ENCODE peak calls at places on chromosomes 13 and 19, in five cellular contexts. Z is HepG2, J is GM12878, N is upper lobe of left lung, V is K562. X is an unnamed sample. For H3K36me3, the result is how much of the 10 kb centered on the place peaks cover.

GRCh38 chr19:33715462-33715861 is 81.2 kb upstream of the KCTD15 start:
- ATAC-seq in Z (peak), V (no peak), J (no peak), N (no peak), X (no peak)

GRCh38 chr19:18274776-18275356 is 614 bp upstream of the IQCN start:
- ATAC-seq in V (peak), N (peak), Z (peak), J (peak), X (peak)

GRCh38 chr13:58858870-58859371 is 1227.4 kb downstream of the PCDH17 start:
- ATAC-seq in V (no peak), N (no peak), Z (no peak), J (no peak), X (no peak)

GRCh38 chr19:51552996-51553725 is 17.9 kb upstream of the ZNF175 start:
- ATAC-seq in Z (peak), N (peak), V (peak), J (no peak), X (no peak)

GRCh38 chr19:39913682-39914333 is 20.6 kb downstream of the FCGBP start:
- ATAC-seq in Z (no peak), J (no peak), N (no peak), V (no peak), X (no peak)

GRCh38 chr13:30730526-30730925 is 4.8 kb upstream of the ALOX5AP start:
- ATAC-seq in Z (no peak), V (no peak), N (no peak), J (no peak), X (no peak)

GRCh38 chr19:31348416-31349159 is 648 bp downstream of the TSHZ3 start:
- ATAC-seq in Z (no peak), V (no peak), J (no peak), N (peak), X (peak)

GRCh38 chr19:49155830-49156346 is 692 bp upstream of the HRC start:
- ATAC-seq in J (no peak), N (no peak), Z (peak), V (peak), X (no peak)

GRCh38 chr19:58009301-58009665 is 6.7 kb upstream of the ZNF606 start:
- ATAC-seq in V (no peak), Z (no peak), N (no peak), J (no peak), X (peak)

GRCh38 chr13:33137726-33138125 is 121.5 kb downstream of the KL start:
- ATAC-seq in J (no peak), Z (no peak), N (no peak), V (no peak), X (no peak)

GRCh38 chr13:42110410-42111155 is 62.1 kb downstream of the DGKH start:
- ATAC-seq in Z (peak), N (peak), J (peak), V (peak), X (peak)

GRCh38 chr13:54733639-54734038 is 1705.0 kb downstream of the OLFM4 start:
- ATAC-seq in Z (no peak), J (no peak), N (no peak), V (no peak), X (no peak)

GRCh38 chr13:45179428-45179827 is 21.4 kb downstream of the KCTD4 start:
- ATAC-seq in V (no peak), Z (peak), N (no peak), J (no peak), X (no peak)

GRCh38 chr19:36113895-36114762 is 546 bp downstream of the POLR2I start:
- ATAC-seq in J (peak), V (peak), Z (no peak), N (no peak), X (no peak)

GRCh38 chr19:6198896-6199239 is 63.4 kb downstream of the ACSBG2 start:
- ATAC-seq in V (peak), J (peak), N (no peak), Z (no peak), X (no peak)

GRCh38 chr19:16883518-16883917 is 5.3 kb upstream of the F2RL3 start:
- ATAC-seq in J (peak), V (no peak), N (no peak), Z (no peak), X (no peak)

GRCh38 chr19:20912973-20913372 is 10.1 kb upstream of the ZNF85 start:
- ATAC-seq in Z (no peak), V (no peak), J (no peak), N (no peak), X (no peak)

GRCh38 chr19:8462601-8463000 is 17.8 kb downstream of the HNRNPM start:
- ATAC-seq in Z (no peak), J (no peak), N (no peak), V (no peak), X (no peak)

GRCh38 chr19:30512748-30513389 is 140.7 kb downstream of the ZNF536 start:
- ATAC-seq in N (no peak), V (no peak), Z (no peak), J (no peak), X (no peak)

GRCh38 chr19:51227324-51227723 is 2.4 kb downstream of the CD33 start:
- ATAC-seq in J (no peak), Z (no peak), V (no peak), N (no peak), X (no peak)

GRCh38 chr19:18419195-18419698 is at the start of gene SSBP4:
- ATAC-seq in J (peak), Z (peak), V (peak), N (peak), X (peak)

GRCh38 chr19:6076291-6076665 is 34.0 kb downstream of the RFX2 start:
- ATAC-seq in Z (no peak), V (no peak), J (no peak), N (peak), X (peak)

GRCh38 chr19:19554074-19555023 is 16.3 kb downstream of the CILP2 start:
- ATAC-seq in J (peak), V (peak), Z (peak), N (peak), X (peak)

GRCh38 chr13:110456550-110456949 is 105.0 kb downstream of the RAB20 start:
- ATAC-seq in J (no peak), V (no peak), Z (no peak), N (no peak), X (no peak)

GRCh38 chr13:41411536-41411935 is 45.8 kb upstream of the RGCC start:
- ATAC-seq in J (peak), V (peak), Z (peak), N (peak), X (no peak)

GRCh38 chr13:43626994-43627393 is 159.8 kb downstream of the ENOX1 start:
- ATAC-seq in J (no peak), V (no peak), N (no peak), Z (no peak), X (no peak)

GRCh38 chr13:113926951-113927660 is 46.8 kb downstream of the C13orf46 start:
- ATAC-seq in V (no peak), Z (no peak), N (peak), J (no peak), X (no peak)

GRCh38 chr13:42594577-42595571 is 20.9 kb downstream of the TNFSF11 start:
- ATAC-seq in V (peak), J (peak), Z (peak), N (peak), X (peak)

GRCh38 chr19:39112338-39112890 is 13.2 kb upstream of the PAK4 start:
- ATAC-seq in N (no peak), V (no peak), J (no peak), Z (no peak), X (no peak)

GRCh38 chr19:32748497-32748896 is 28.9 kb downstream of the TDRD12 start:
- ATAC-seq in N (no peak), J (peak), V (peak), Z (peak), X (no peak)

GRCh38 chr13:79806821-79807220 is 325.9 kb downstream of the NDFIP2 start:
- ATAC-seq in J (no peak), V (no peak), N (no peak), Z (no peak), X (no peak)

GRCh38 chr13:92307752-92308151 is 909.3 kb downstream of the GPC5 start:
- ATAC-seq in Z (no peak), J (no peak), N (no peak), V (no peak), X (no peak)

GRCh38 chr13:78700121-78700910 is 41.4 kb upstream of the OBI1 start:
- ATAC-seq in N (no peak), J (no peak), V (no peak), Z (no peak), X (no peak)

GRCh38 chr13:75196112-75196855 is 285.7 kb downstream of the TBC1D4 start:
- ATAC-seq in N (no peak), Z (no peak), V (no peak), J (no peak), X (no peak)

GRCh38 chr19:32355309-32355708 is 9.9 kb downstream of the ZNF507 start:
- ATAC-seq in Z (no peak), V (no peak), J (no peak), N (no peak), X (no peak)

GRCh38 chr19:21698215-21698614 is 69.2 kb downstream of the ZNF100 start:
- ATAC-seq in Z (peak), J (no peak), N (no peak), V (peak), X (no peak)

GRCh38 chr19:8208710-8209110 is 460 bp upstream of the CERS4 start:
- ATAC-seq in J (peak), Z (peak), N (peak), V (peak), X (no peak)

GRCh38 chr13:59247166-59247565 is 916.6 kb downstream of the DIAPH3 start:
- ATAC-seq in V (no peak), Z (peak), N (no peak), J (no peak), X (no peak)

GRCh38 chr13:23811366-23812027 is 77.7 kb downstream of the MIPEP start:
- ATAC-seq in N (no peak), V (no peak), Z (no peak), J (peak), X (no peak)

GRCh38 chr13:23808803-23809202 is 80.4 kb downstream of the MIPEP start:
- ATAC-seq in N (no peak), Z (no peak), J (no peak), V (no peak), X (no peak)

GRCh38 chr13:23806874-23807522 is 82.2 kb downstream of the MIPEP start:
- ATAC-seq in Z (no peak), V (no peak), J (peak), N (no peak), X (no peak)

GRCh38 chr13:23813635-23814034 is 75.6 kb downstream of the MIPEP start:
- ATAC-seq in N (no peak), V (no peak), Z (no peak), J (no peak), X (no peak)

GRCh38 chr13:23810842-23811241 is 78.4 kb downstream of the MIPEP start:
- ATAC-seq in Z (no peak), J (peak), V (no peak), N (no peak), X (no peak)
- TF ChIP-seq POLR2AphosphoS5 in Z (no peak), J (no peak), V (no peak), N (no peak), X (no peak)

GRCh38 chr19:47067215-47067847 is 18.9 kb upstream of the TMEM160 start:
- ATAC-seq in Z (no peak), J (no peak), V (no peak), N (no peak), X (no peak)
- H3K36me3 ChIP-seq in Z (half or more), J (under half), V (half or more), N (half or more), X (under half)

DNA sequence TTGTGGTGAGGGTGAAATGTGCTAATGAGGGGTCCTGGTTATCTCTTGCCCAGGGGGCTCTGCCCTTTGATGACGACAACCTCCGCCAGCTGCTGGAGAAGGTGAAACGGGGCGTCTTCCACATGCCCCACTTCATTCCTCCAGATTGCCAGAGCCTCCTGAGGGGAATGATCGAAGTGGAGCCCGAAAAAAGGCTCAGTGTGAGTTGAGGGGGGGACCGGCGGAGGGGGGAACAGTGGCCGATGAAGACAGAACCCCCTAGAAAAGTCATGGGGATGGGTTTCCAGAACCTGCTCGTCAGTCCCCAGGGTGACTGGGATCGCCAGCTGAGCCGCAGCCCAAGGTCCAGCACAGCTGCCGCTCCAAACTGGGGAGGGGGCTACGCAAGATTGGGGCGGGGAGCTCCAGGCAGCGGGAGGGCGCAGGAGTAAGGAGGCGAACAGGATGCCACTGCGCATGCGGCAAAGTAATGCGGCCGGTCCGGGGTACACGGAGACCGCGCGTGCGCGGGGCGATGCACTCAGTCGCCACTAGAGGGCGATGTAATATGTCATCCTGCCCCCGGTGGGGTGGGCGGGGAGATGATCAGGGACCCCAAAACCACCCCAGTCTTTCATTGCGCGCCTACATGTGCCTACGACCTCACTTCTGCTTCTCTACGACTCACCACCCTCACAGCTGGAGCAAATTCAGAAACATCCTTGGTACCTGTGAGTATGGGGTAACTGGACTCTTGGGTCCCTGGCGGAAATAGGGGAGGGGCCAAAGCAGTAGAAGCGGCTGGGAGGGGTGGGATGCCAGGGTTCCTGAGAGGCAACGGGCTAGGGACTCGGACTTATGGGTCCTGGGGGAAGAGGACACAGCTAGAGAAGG is 17.9 kb downstream of the BRSK1 start:
- ATAC-seq in Z (peak), N (peak), V (peak), J (peak), X (peak)
- TF ChIP-seq EP300 in Z (no peak), N (no peak), V (no peak), J (no peak), X (no peak)

GRCh38 chr19:415292-415691 is 6.3 kb upstream of the C2CD4C start:
- ATAC-seq in Z (no peak), J (no peak), V (no peak), N (no peak), X (no peak)

GRCh38 chr19:422213-422916 is 13.4 kb upstream of the C2CD4C start:
- ATAC-seq in N (peak), V (no peak), Z (no peak), J (no peak), X (no peak)

GRCh38 chr19:416416-416815 is 7.5 kb upstream of the C2CD4C start:
- ATAC-seq in V (no peak), Z (no peak), J (no peak), N (no peak), X (no peak)

GRCh38 chr19:419721-420515 is 11.0 kb upstream of the C2CD4C start:
- ATAC-seq in J (no peak), N (no peak), V (no peak), Z (no peak), X (no peak)

DNA sequence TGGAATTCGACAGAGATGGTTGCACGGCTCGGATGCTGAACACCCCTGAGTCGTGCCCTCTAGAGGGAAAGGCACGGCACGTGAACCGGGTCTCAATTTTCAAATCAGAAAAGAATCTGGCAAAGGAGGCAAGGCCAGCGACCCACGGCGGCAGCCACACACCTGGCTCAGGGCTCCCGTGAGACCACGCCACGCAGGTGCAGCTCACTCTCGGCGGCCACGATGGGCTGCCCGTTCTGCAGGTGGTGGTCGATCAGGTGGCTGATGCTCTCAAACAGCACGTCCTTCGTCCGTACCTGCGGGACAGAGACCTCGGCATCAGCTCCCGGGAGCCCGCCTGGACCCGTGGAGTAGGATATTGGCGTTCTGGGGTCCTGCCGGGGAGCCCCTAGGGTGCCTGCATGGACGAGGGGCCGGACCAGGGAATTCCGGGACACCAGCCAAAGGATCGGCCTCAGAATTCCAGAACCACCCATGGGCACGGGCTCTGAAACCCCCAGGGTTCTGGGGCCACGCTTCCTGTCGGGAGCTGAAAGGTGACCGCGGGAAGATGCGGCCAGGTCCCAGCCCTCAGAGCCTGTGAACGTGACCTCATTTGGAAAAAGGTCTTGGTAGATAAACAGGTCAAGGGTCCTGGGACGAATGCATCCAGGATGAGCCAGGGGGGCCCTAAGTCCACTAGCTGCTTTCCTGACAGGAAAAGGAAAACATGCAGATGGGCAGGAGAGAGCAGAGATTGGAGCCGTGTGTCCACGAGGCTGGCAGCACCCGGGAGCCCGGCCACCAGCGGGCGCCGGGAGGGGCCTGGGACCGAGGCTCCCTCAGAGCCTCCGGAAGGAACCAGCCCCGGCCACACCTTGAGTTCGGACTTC is 10.1 kb upstream of the C2CD4C start:
- ATAC-seq in V (no peak), Z (no peak), N (no peak), J (no peak), X (peak)
- TF ChIP-seq POLR2AphosphoS5 in V (no peak), Z (no peak), N (no peak), J (no peak), X (no peak)

DNA sequence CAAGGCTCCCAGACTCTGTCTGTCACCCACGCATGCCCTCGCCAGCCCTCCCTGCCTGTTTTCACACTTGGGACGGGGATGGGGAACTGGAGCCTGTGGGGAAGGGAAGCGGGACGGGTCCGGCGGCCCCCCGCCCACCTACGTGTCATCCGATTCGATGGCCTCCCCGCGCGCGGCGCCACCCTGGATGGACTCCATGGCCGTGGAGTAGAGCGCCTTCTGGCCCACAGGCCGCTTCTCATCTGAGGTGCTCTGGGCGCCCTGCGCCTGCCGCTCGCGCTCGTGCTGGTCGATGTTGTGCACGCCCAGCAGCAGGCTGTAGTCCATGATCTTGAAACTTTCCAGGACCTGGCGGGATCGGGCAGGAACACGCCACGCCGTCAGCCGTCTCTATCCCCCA is 25.1 kb upstream of the CACTIN start:
- ATAC-seq in N (no peak), J (no peak), V (no peak), Z (no peak), X (no peak)
- H3K36me3 ChIP-seq in N (half or more), J (under half), V (under half), Z (under half), X (half or more)

DNA sequence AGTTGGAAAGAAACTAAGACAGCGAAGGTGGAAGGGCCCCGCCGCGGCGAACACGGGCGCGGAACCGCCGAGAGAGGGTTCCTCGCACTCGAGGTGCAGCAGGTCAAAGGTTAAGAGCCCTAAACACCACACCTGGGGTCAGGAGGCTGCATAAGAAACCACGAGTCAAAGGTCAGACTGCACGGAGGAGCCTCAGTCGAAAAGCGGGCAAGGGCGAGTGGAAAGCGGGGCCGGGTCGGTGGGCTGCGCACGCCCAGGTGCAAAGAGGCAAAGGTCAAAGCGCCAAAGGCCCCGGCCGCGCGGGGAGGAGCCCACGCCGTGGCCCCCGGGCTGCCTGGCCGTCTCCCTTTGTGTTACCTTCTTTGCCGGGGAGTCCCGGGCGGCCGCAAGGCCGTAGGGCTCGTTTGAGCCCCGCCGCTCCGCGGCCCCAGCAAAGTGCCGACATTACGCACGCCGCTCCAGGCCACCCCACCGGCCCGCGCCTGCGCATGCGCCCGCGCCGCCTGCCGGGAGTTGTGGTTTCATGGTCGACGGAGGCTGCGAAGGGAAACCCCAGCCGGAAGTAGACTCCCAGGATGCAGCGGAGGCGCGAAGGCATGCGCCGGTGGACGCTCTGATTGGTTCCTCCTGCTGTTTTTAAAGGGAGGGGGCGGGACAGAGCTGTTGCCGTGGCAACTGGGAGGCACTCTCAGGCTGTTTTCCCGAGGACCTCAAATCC is at the start of gene POLRMT:
- ATAC-seq in V (peak), N (peak), Z (peak), J (peak), X (peak)
- TF ChIP-seq EP300 in V (no peak), N (no peak), Z (no peak), J (no peak), X (no peak)

X was measured in gastroesophageal sphincter.